ENCODE peak calls at places on chromosomes 13 and 19, in eight cellular contexts. Y, W, X, B, S, J, H and R are unnamed samples.

GRCh38 chr13:42836930-42837329 is 55.5 kb downstream of the FAM216B start:
- DNase-seq in Y (no peak), W (no peak), X (no peak), B (peak; percentile 5), S (no peak), J (peak; percentile 82), H (no peak), R (no peak)

GRCh38 chr13:93244918-93245280 is 18.3 kb downstream of the GPC6 start:
- DNase-seq in Y (no peak), W (no peak), X (no peak), B (no peak), S (no peak), J (peak; percentile 79), H (no peak), R (no peak)

GRCh38 chr13:100581030-100581429 is 7.6 kb downstream of the GGACT start:
- DNase-seq in Y (no peak), W (no peak), X (no peak), B (no peak), S (no peak), J (no peak), H (no peak), R (no peak)

GRCh38 chr13:21616880-21617279 is 12.9 kb upstream of the MICU2 start:
- DNase-seq in Y (no peak), W (no peak), X (no peak), B (no peak), S (no peak), J (no peak), H (no peak), R (no peak)

GRCh38 chr13:36880961-36881360 is 39.1 kb downstream of the SMAD9 start:
- DNase-seq in Y (no peak), W (no peak), X (no peak), B (no peak), S (no peak), J (peak; percentile 6), H (no peak), R (no peak)

GRCh38 chr19:5935473-5936307 is 21.6 kb downstream of the CAPS start:
- DNase-seq in Y (no peak), W (no peak), X (no peak), B (no peak), S (no peak), J (no peak), H (no peak), R (no peak)

GRCh38 chr19:55027472-55028337 is 10.4 kb downstream of the GP6 start:
- DNase-seq in Y (no peak), W (no peak), X (no peak), B (no peak), S (no peak), J (no peak), H (no peak), R (no peak)

GRCh38 chr13:44040754-44041100 is 161.0 kb downstream of the LACC1 start:
- DNase-seq in Y (no peak), W (no peak), X (no peak), B (no peak), S (no peak), J (no peak), H (no peak), R (no peak)

GRCh38 chr13:114147803-114148520 is 15.5 kb upstream of the RASA3 start:
- DNase-seq in Y (no peak), W (no peak), X (no peak), B (no peak), S (no peak), J (no peak), H (no peak), R (no peak)

GRCh38 chr13:46947425-46948191 is 50.8 kb upstream of the HTR2A start:
- DNase-seq in Y (no peak), W (no peak), X (no peak), B (no peak), S (no peak), J (no peak), H (no peak), R (no peak)

GRCh38 chr19:18252370-18252717 is 21.9 kb downstream of the IQCN start:
- DNase-seq in Y (no peak), W (no peak), X (no peak), B (no peak), S (no peak), J (no peak), H (no peak), R (no peak)

GRCh38 chr13:41915096-41915495 is 45.8 kb downstream of the VWA8 start:
- DNase-seq in Y (no peak), W (no peak), X (no peak), B (no peak), S (no peak), J (peak; percentile 9), H (no peak), R (no peak)

GRCh38 chr19:15144046-15144646 is 36.9 kb downstream of the SYDE1 start:
- DNase-seq in Y (no peak), W (no peak), X (no peak), B (no peak), S (no peak), J (peak; percentile 17), H (no peak), R (peak; percentile 32)

GRCh38 chr13:30744056-30744684 is 8.8 kb downstream of the ALOX5AP start:
- DNase-seq in Y (peak; percentile 78), W (peak; percentile 86), X (peak; percentile 74), B (no peak), S (no peak), J (peak; percentile 41), H (no peak), R (no peak)

GRCh38 chr19:14337510-14337909 is 43.7 kb upstream of the ADGRE5 start:
- DNase-seq in Y (peak; percentile 60), W (peak; percentile 60), X (no peak), B (no peak), S (no peak), J (no peak), H (no peak), R (no peak)

GRCh38 chr19:29323046-29323971 is 110.4 kb upstream of the UQCRFS1 start:
- DNase-seq in Y (no peak), W (no peak), X (no peak), B (no peak), S (no peak), J (no peak), H (no peak), R (no peak)

GRCh38 chr13:61246351-61246750 is 169.3 kb downstream of the PCDH20 start:
- DNase-seq in Y (no peak), W (no peak), X (no peak), B (no peak), S (no peak), J (no peak), H (no peak), R (no peak)

GRCh38 chr19:52464798-52465470 is 11.6 kb downstream of the ZNF578 start:
- DNase-seq in Y (no peak), W (no peak), X (no peak), B (no peak), S (no peak), J (no peak), H (no peak), R (no peak)